ENCODE peak calls at places on chromosomes 11 and 22, in four cellular contexts. N, Y, J and S are unnamed samples. For H3K4me1, the result is how much of the 10 kb centered on the place peaks cover.

GRCh38 chr22:48944756-48945620 is 882.7 kb downstream of the BRD1 start:
- DNase-seq in N (no peak), Y (no peak), J (no peak), S (peak)

GRCh38 chr11:80955588-80955987 is 1514.8 kb upstream of the TENM4 start:
- DNase-seq in N (no peak), Y (no peak), J (no peak), S (no peak)

GRCh38 chr22:32987081-32987631 is 71.0 kb downstream of the SYN3 start:
- DNase-seq in N (no peak), Y (no peak), J (no peak), S (no peak)

GRCh38 chr11:123797065-123797940 is 8.8 kb downstream of the OR6M1 start:
- DNase-seq in N (no peak), Y (peak), J (no peak), S (peak)

GRCh38 chr22:41288245-41288946 is 2.4 kb upstream of the RANGAP1 start:
- DNase-seq in N (no peak), Y (peak), J (peak), S (no peak)

GRCh38 chr11:127844843-127845242 is 742.5 kb downstream of the ETS1 start:
- DNase-seq in N (no peak), Y (no peak), J (no peak), S (no peak)

GRCh38 chr11:105219269-105219668 is 79.7 kb upstream of the CARD18 start:
- DNase-seq in N (no peak), Y (no peak), J (no peak), S (no peak)

GRCh38 chr11:32838505-32839274 is 9.0 kb downstream of the PRRG4 start:
- DNase-seq in N (no peak), Y (peak), J (no peak), S (no peak)

GRCh38 chr11:65290448-65291165 is 24.1 kb upstream of the CDC42EP2 start:
- DNase-seq in N (peak), Y (peak), J (peak), S (peak)

GRCh38 chr22:32462452-32462851 is 1.8 kb downstream of the BPIFC start:
- DNase-seq in N (no peak), Y (no peak), J (no peak), S (no peak)

GRCh38 chr11:122808494-122808893 is 29.8 kb upstream of the CRTAM start:
- DNase-seq in N (no peak), Y (no peak), J (no peak), S (peak)

GRCh38 chr11:119195680-119196079 is 10.4 kb downstream of the NHERF4 start:
- DNase-seq in N (peak), Y (peak), J (peak), S (no peak)

GRCh38 chr11:91513734-91514133 is 710.9 kb upstream of the FAT3 start:
- DNase-seq in N (no peak), Y (no peak), J (no peak), S (no peak)

GRCh38 chr11:10108901-10109665 is 184.9 kb downstream of the SBF2 start:
- DNase-seq in N (no peak), Y (peak), J (no peak), S (peak)

GRCh38 chr11:118900535-118901384 is 17.1 kb downstream of the CXCR5 start:
- DNase-seq in N (no peak), Y (no peak), J (no peak), S (no peak)

GRCh38 chr22:18997306-18997924 is 61.3 kb upstream of the PRODH start:
- DNase-seq in N (no peak), Y (no peak), J (no peak), S (no peak)

GRCh38 chr11:108592591-108593213 is 866 bp downstream of the EXPH5 start:
- DNase-seq in N (peak), Y (peak), J (peak), S (peak)

GRCh38 chr22:48841881-48842582 is 985.6 kb downstream of the BRD1 start:
- DNase-seq in N (no peak), Y (no peak), J (no peak), S (no peak)

GRCh38 chr11:9834281-9834680 is 170.4 kb downstream of the SWAP70 start:
- DNase-seq in N (no peak), Y (no peak), J (no peak), S (no peak)

GRCh38 chr11:26326793-26327400 is 5.0 kb upstream of the ANO3 start:
- DNase-seq in N (no peak), Y (no peak), J (no peak), S (no peak)

GRCh38 chr11:100831929-100832480 is 144.9 kb downstream of the ARHGAP42 start:
- DNase-seq in N (no peak), Y (no peak), J (no peak), S (no peak)

GRCh38 chr11:16239130-16240105 is 116.9 kb downstream of the SOX6 start:
- DNase-seq in N (no peak), Y (no peak), J (peak), S (no peak)

GRCh38 chr11:92685049-92685448 is 284.4 kb upstream of the MTNR1B start:
- DNase-seq in N (no peak), Y (no peak), J (no peak), S (no peak)

GRCh38 chr11:2588809-2589537 is 110.8 kb downstream of the KCNQ1OT1 start:
- DNase-seq in N (peak), Y (peak), J (no peak), S (peak)

GRCh38 chr11:85845052-85845631 is 10.0 kb upstream of the CCDC83 start:
- DNase-seq in N (no peak), Y (no peak), J (no peak), S (no peak)

GRCh38 chr22:20566420-20567260 is 59.2 kb downstream of the MED15 start:
- DNase-seq in N (no peak), Y (peak), J (no peak), S (no peak)

GRCh38 chr11:106422585-106422984 is 345.1 kb downstream of the AASDHPPT start:
- DNase-seq in N (no peak), Y (no peak), J (no peak), S (no peak)

GRCh38 chr11:47617417-47617809 is 23.2 kb upstream of the C1QTNF4 start:
- DNase-seq in N (no peak), Y (no peak), J (no peak), S (no peak)

GRCh38 chr22:24810043-24810749 is 4.2 kb downstream of the SGSM1 start:
- DNase-seq in N (no peak), Y (peak), J (no peak), S (no peak)

GRCh38 chr11:58394195-58394594 is 12.5 kb downstream of the OR5B3 start:
- DNase-seq in N (no peak), Y (no peak), J (no peak), S (no peak)

GRCh38 chr11:37087650-37088572 is 489.9 kb upstream of the RAG2 start:
- DNase-seq in N (no peak), Y (no peak), J (no peak), S (no peak)

GRCh38 chr22:18968011-18968749 is 32.1 kb upstream of the PRODH start:
- DNase-seq in N (peak), Y (peak), J (peak), S (peak)

GRCh38 chr22:41598081-41598480 is 8.4 kb upstream of the PMM1 start:
- DNase-seq in N (no peak), Y (no peak), J (no peak), S (no peak)

GRCh38 chr11:99865951-99866350 is 821.1 kb upstream of the ARHGAP42 start:
- DNase-seq in N (no peak), Y (no peak), J (no peak), S (no peak)

GRCh38 chr11:128745296-128746183 is 51.7 kb downstream of the FLI1 start:
- DNase-seq in N (no peak), Y (peak), J (no peak), S (peak)

GRCh38 chr22:49564666-49565515 is 262.8 kb downstream of the BRD1 start:
- DNase-seq in N (no peak), Y (no peak), J (no peak), S (no peak)

GRCh38 chr11:1333091-1333772 is 23.8 kb upstream of the TOLLIP start:
- DNase-seq in N (no peak), Y (no peak), J (no peak), S (no peak)

GRCh38 chr11:16669799-16670415 is 68.5 kb upstream of the C11orf58 start:
- DNase-seq in N (no peak), Y (peak), J (no peak), S (no peak)

GRCh38 chr11:77436501-77436900 is 37.4 kb downstream of the PAK1 start:
- DNase-seq in N (no peak), Y (no peak), J (no peak), S (no peak)
- H3K4me1 ChIP-seq in N (under half), Y (under half), J (under half), S (under half)

DNA sequence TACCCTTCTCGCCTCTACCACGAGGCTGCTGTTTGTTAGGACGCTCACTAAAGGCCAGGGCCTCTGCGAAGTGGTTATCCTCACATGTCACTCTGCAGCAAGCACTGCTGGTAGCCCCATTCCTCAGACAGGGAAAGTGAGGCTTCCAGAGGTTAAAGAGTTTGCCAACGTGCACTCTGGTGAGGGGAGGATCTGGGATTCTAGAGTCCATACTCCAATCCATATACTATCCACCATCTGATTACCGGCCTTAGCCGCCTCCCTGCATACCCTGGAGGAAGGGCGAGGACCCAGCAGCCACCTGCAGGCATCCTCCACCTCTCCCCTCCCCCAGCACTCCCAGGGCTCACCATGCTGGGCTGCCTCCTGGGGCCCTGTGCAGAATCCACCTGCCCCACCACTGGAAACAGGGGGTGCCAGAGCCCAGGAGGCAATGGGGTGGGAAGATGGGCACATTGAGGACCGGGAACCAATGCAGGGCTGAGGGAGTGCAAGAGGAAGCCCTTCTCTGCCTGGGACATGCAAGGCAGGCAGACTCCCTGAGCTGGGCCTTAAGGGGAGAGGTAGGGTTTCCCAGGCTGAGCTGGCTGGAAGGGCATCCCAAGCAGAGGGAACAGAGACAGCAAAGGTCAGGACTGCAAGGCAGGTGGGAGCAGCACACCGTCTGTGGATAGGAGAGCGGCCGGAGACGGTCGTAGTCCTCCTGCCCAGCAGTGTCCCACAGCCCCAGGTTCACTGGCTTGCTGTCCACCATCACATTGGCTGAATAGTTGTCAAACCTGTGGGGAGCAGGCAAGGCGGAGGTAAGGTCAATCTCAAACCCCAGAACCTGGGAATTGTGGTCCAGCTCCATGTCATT is 11.7 kb downstream of the RAC2 start:
- DNase-seq in N (peak), Y (no peak), J (no peak), S (no peak)
- H3K4me1 ChIP-seq in N (under half), Y (under half), J (under half), S (under half)

GRCh38 chr11:12286606-12287005 is 90.8 kb upstream of the PARVA start:
- DNase-seq in N (no peak), Y (no peak), J (no peak), S (no peak)
- H3K4me1 ChIP-seq in N (under half), Y (under half), J (under half), S (under half)

GRCh38 chr22:42957544-42957943 is 57.4 kb downstream of the PACSIN2 start:
- DNase-seq in N (no peak), Y (no peak), J (no peak), S (no peak)

GRCh38 chr22:42960146-42960509 is 54.8 kb downstream of the PACSIN2 start:
- DNase-seq in N (no peak), Y (no peak), J (no peak), S (no peak)

GRCh38 chr22:42959472-42960145 is 55.3 kb downstream of the PACSIN2 start:
- DNase-seq in N (no peak), Y (peak), J (peak), S (no peak)

GRCh38 chr22:42957958-42958357 is 57.0 kb downstream of the PACSIN2 start:
- DNase-seq in N (no peak), Y (no peak), J (no peak), S (no peak)

GRCh38 chr22:42958937-42959336 is 56.0 kb downstream of the PACSIN2 start:
- DNase-seq in N (no peak), Y (no peak), J (no peak), S (no peak)
- H3K4me1 ChIP-seq in N (half or more), Y (half or more), J (half or more), S (under half)

GRCh38 chr22:44295406-44295805 is 17.3 kb downstream of the SHISAL1 start:
- DNase-seq in N (no peak), Y (no peak), J (no peak), S (no peak)
- H3K4me1 ChIP-seq in N (under half), Y (under half), J (under half), S (under half)

GRCh38 chr11:73283316-73284035 is 11.3 kb downstream of the P2RY6 start:
- DNase-seq in N (no peak), Y (no peak), J (no peak), S (no peak)

GRCh38 chr11:73284106-73284505 is 12.0 kb downstream of the P2RY6 start:
- DNase-seq in N (no peak), Y (no peak), J (no peak), S (no peak)

GRCh38 chr11:73287400-73288101 is 15.4 kb downstream of the P2RY6 start:
- DNase-seq in N (no peak), Y (no peak), J (no peak), S (peak)

GRCh38 chr11:73286240-73286810 is 14.2 kb downstream of the P2RY6 start:
- DNase-seq in N (no peak), Y (no peak), J (no peak), S (no peak)

GRCh38 chr11:73285721-73286120 is 13.6 kb downstream of the P2RY6 start:
- DNase-seq in N (no peak), Y (no peak), J (no peak), S (no peak)
- H3K4me1 ChIP-seq in N (under half), Y (under half), J (under half), S (under half)

GRCh38 chr11:63871962-63872832 is 33.3 kb downstream of the MARK2 start:
- DNase-seq in N (peak), Y (peak), J (peak), S (peak)
- H3K4me1 ChIP-seq in N (half or more), Y (under half), J (under half), S (under half)

GRCh38 chr11:114152162-114152561 is 92.7 kb downstream of the ZBTB16 start:
- DNase-seq in N (no peak), Y (no peak), J (no peak), S (no peak)
- H3K4me1 ChIP-seq in N (half or more), Y (under half), J (under half), S (under half)

DNA sequence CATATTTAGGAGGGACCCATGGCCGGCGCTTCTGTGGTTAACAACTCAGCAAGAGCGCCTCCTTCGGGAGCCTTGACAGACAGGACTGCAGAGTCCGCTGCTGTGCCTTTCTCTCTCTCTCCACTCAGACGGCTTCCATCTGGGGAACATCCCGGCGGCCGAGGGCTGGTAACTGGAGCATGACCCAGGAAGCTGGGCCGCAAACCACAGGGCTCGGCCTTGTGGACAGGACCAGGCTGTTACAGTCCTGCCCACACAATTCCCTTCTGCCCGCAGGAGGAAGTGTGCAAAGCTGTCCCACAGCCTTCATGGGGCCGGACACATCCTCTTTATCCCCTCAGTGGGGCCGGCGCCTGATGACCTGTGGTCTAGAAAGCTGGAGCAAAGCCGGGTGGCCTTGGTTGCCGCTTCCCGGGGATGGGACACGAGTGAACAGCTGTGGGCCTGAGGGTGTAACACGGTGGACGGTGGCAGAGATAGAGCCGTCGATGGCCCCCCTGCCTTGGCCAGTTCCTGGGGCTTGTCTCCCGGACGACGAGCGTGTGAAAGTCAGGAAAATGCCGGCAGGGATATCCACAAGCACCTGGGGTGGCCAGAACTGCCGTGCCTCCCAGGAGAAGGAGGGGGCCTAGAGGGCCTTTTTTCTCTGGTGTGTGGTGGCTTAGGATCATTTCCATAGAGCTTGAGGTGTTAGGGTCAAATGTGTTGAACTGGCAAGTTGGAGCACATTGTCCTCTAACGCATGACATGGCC is 50.1 kb downstream of the FBLN1 start:
- DNase-seq in N (peak), Y (peak), J (no peak), S (peak)
- H3K4me1 ChIP-seq in N (half or more), Y (under half), J (under half), S (under half)